ENCODE peak calls at places on chromosomes 13 and 19, in seven cellular contexts. G, L, C, Q, U, B and S are unnamed samples.

GRCh38 chr13:61751039-61751438 is 335.4 kb upstream of the PCDH20 start:
- DNase-seq in G (no peak), L (no peak), C (no peak), Q (no peak), U (no peak), B (no peak), S (no peak)

GRCh38 chr13:31073859-31074718 is 87.6 kb downstream of the HSPH1 start:
- DNase-seq in G (no peak), L (no peak), C (peak; percentile 18), Q (no peak), U (no peak), B (peak; percentile 34), S (no peak)

GRCh38 chr19:42441047-42441440 is 1.7 kb downstream of the CXCL17 start:
- DNase-seq in G (peak; percentile 61), L (no peak), C (no peak), Q (no peak), U (no peak), B (no peak), S (no peak)

GRCh38 chr19:38918526-38918925 is 6.5 kb upstream of the CCER2 start:
- DNase-seq in G (no peak), L (no peak), C (no peak), Q (no peak), U (no peak), B (no peak), S (no peak)

GRCh38 chr19:19451429-19452240 is 46.2 kb downstream of the GATAD2A start:
- DNase-seq in G (no peak), L (no peak), C (no peak), Q (no peak), U (no peak), B (peak; percentile 17), S (no peak)

GRCh38 chr13:82627183-82627582 is 1255.1 kb downstream of the SLITRK1 start:
- DNase-seq in G (peak; percentile 89), L (no peak), C (peak; percentile 51), Q (peak; percentile 47), U (no peak), B (no peak), S (no peak)

GRCh38 chr19:35253316-35254286 is 4.8 kb downstream of the LSR start:
- DNase-seq in G (no peak), L (no peak), C (no peak), Q (no peak), U (no peak), B (no peak), S (no peak)

GRCh38 chr19:17775245-17775927 is 19.6 kb upstream of the B3GNT3 start:
- DNase-seq in G (peak; percentile 74), L (no peak), C (no peak), Q (no peak), U (no peak), B (peak; percentile 9), S (no peak)

GRCh38 chr13:79631260-79631659 is 150.3 kb downstream of the NDFIP2 start:
- DNase-seq in G (peak; percentile 95), L (no peak), C (peak; percentile 78), Q (peak; percentile 84), U (peak; percentile 7), B (peak; percentile 73), S (no peak)

GRCh38 chr19:49594157-49595005 is 3.4 kb downstream of the PRR12 start:
- DNase-seq in G (no peak), L (no peak), C (no peak), Q (no peak), U (no peak), B (no peak), S (no peak)

GRCh38 chr19:49591731-49592485 is 926 bp downstream of the PRR12 start:
- DNase-seq in G (peak; percentile 57), L (peak; percentile 55), C (peak; percentile 45), Q (no peak), U (peak; percentile 42), B (peak; percentile 39), S (peak; percentile 57)

GRCh38 chr19:49593233-49594113 is 2.5 kb downstream of the PRR12 start:
- DNase-seq in G (peak; percentile 95), L (peak; percentile 94), C (peak; percentile 91), Q (peak; percentile 89), U (peak; percentile 95), B (peak; percentile 86), S (peak; percentile 94)

GRCh38 chr19:49590971-49591730 is at the start of gene PRR12:
- DNase-seq in G (peak; percentile 70), L (peak; percentile 75), C (peak; percentile 67), Q (no peak), U (peak; percentile 65), B (peak; percentile 66), S (peak; percentile 43)

GRCh38 chr19:49592486-49593232 is 1.7 kb downstream of the PRR12 start:
- DNase-seq in G (peak; percentile 55), L (no peak), C (no peak), Q (no peak), U (no peak), B (no peak), S (no peak)
- H3K4me3 ChIP-seq in G (peak overlapping the region; percentile 99), L (peak overlapping the region; percentile 71), C (peak overlapping the region; percentile 82), Q (peak overlapping the region; percentile 90), U (peak overlapping the region; percentile 74), B (peak overlapping the region; percentile 83), S (peak overlapping the region; percentile 86)

GRCh38 chr19:5877869-5878268 is 7.5 kb upstream of the FUT5 start:
- DNase-seq in G (no peak), L (no peak), C (no peak), Q (no peak), U (no peak), B (no peak), S (no peak)
- H3K4me3 ChIP-seq in G (no peak overlapping the region), L (no peak overlapping the region), C (no peak overlapping the region), Q (no peak overlapping the region), U (no peak overlapping the region), B (no peak overlapping the region), S (no peak overlapping the region)

DNA sequence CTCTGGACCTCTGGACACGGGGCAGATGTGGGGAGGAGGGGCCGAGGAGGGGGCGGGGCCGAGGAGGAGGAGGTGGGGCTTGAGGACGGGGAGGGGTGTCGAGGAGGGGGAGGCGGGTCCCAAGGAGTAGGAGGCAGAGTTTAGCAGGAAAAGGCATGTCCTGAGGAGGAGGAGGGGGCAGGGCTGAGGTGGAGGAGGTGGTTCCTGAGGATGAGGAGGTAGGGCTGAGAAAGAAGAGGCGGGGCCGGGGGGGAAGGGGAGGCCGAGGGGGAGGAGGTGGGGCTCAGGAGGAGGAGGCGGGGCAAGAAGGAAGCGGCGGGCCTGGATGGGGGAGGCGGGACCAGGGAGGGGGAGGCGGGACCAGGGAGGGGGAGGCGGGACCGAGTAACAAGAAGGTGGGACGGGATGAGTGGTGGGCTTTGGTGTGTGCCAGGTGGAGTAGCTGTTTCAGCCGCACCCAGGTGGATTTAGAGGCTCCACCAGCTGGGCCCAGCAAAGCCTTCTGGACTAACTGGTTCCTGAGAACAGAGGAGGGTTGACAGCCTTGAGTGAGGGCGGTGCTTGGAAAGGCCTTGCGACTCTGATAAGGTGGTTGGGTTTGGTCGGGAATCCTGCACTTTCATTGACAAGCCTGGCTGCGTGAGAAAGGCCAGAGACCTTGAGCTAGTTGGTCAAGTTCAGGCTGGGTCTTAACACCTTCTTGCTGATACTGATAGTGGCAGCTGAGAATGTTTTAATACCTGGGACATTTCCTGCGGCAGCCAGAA is 7.7 kb downstream of the TECR start:
- DNase-seq in G (peak; percentile 88), L (peak; percentile 75), C (no peak), Q (no peak), U (peak; percentile 83), B (peak; percentile 40), S (no peak)
- H3K4me3 ChIP-seq in G (peak overlapping the region; percentile 56), L (no peak overlapping the region), C (no peak overlapping the region), Q (no peak overlapping the region), U (peak overlapping the region; percentile 14), B (no peak overlapping the region), S (no peak overlapping the region)

GRCh38 chr19:48739400-48739825 is 997 bp downstream of the RASIP1 start:
- DNase-seq in G (no peak), L (no peak), C (no peak), Q (no peak), U (no peak), B (no peak), S (no peak)

GRCh38 chr19:48739835-48740704 is at the start of gene RASIP1:
- DNase-seq in G (no peak), L (no peak), C (no peak), Q (no peak), U (peak; percentile 88), B (no peak), S (no peak)

GRCh38 chr19:48738557-48739399 is 1.6 kb downstream of the RASIP1 start:
- DNase-seq in G (peak; percentile 87), L (peak; percentile 94), C (peak; percentile 81), Q (peak; percentile 73), U (peak; percentile 95), B (peak; percentile 45), S (peak; percentile 85)

GRCh38 chr19:48740705-48741030 is 258 bp upstream of the RASIP1 start:
- DNase-seq in G (no peak), L (no peak), C (no peak), Q (no peak), U (no peak), B (no peak), S (no peak)

DNA sequence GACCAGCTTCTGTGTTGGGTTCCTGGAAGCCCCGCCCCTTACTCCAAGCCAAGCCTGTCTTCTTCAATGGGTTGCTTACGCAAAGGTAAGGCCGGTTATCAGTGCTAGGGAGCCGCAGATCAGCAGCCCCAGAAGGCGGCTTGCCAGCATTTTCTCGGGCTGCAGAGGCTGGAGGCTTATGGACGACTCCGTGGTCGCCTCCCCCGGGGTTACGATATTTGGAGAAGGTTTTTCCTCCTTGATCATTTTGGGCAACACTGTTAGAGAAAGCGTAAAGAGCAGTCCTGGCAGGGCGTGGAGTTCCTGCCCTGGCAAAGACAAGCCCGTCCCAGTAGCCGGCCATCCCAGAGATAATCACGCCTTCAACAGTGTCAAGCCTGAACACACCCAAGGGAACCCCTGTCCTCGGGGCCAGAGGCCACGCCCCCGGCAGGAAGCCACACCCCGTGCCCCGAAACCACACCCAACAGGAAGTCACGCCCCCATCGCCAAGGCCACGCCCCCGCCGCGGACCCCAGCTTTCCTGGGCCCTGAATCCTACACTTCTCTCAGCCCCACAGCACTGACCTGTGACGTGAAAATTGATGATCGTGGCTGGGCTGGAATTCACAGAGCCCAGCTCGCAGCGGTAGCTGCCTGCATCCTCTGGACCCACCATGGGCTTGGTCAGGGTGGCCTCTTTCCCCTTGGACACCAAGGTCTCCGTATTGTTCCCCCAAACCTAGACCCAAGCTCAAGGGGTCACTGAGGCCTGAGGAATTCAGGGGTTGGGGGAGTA is 1.0 kb upstream of the RASIP1 start:
- DNase-seq in G (no peak), L (no peak), C (no peak), Q (no peak), U (peak; percentile 61), B (no peak), S (no peak)
- H3K4me3 ChIP-seq in G (no peak overlapping the region), L (peak overlapping the region; percentile 1), C (no peak overlapping the region), Q (no peak overlapping the region), U (peak overlapping the region; percentile 70), B (no peak overlapping the region), S (peak overlapping the region; percentile 62)

DNA sequence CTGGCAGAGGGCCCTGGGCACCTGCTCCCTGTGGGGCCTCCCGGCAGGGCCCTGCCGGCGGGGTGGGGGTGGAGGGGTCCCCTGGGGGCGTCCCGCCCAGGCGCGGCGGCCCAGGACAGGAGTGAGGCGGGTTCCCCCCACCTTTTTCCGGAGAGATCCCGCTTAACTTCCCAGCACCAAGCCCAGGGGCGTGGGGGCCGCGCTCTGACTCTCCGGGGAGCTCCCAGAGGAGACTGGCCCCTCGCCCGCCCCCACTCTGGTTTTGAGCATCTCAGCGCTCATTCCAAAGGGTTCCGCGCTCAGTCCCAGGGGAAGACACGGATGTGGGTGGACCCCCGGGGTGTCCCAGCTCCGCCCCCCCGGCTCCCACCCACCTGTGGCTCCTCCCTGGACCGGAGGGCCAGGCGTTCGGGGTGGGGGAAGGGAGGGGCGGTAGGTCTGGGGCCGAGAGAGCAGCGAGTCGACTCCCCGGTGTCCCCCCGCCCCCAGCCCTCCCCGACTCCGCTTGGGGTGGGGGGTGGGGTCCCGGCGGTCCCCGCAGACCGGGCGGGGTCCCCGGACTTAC is 424 bp downstream of the C2CD4C start:
- DNase-seq in G (no peak), L (no peak), C (no peak), Q (no peak), U (no peak), B (no peak), S (peak; percentile 27)
- H3K4me3 ChIP-seq in G (no peak overlapping the region), L (peak overlapping the region; percentile 31), C (peak overlapping the region; percentile 12), Q (no peak overlapping the region), U (peak overlapping the region; percentile 57), B (no peak overlapping the region), S (peak overlapping the region; percentile 68)